ENCODE peak calls at places on chromosomes 16 and 17, in ten cellular contexts. S is cardiac fibroblast; K is psoas muscle; N is thoracic aorta; G is stimulated activated CD8-positive, alpha-beta memory T cell treated with anti-CD3 and anti-CD28 coated beads, Interleukin-7, amount 100 ng/mL, for 1 hour; P is DMS 273 treated with DMSO at 0.1 percent for 48 hours; Y is brain microvascular endothelial cell; R is smooth muscle cell of the brain vasculature; W is nephron progenitor cell; M is amygdala. Q is an unnamed sample.

GRCh38 chr17:27333410-27333980 is 39.6 kb downstream of the WSB1 start:
- DNase-seq in S (no peak), K (no peak), N (no peak), G (no peak), P (no peak), Y (no peak), R (no peak), W (no peak), M (no peak), Q (no peak)

GRCh38 chr16:87823146-87823929 is 46.0 kb downstream of the SLC7A5 start:
- DNase-seq in S (no peak), K (no peak), N (no peak), G (no peak), P (no peak), Y (no peak), R (no peak), W (no peak), M (no peak), Q (no peak)

GRCh38 chr17:43950554-43950953 is 3.2 kb downstream of the PYY start:
- DNase-seq in S (no peak), K (no peak), N (no peak), G (no peak), P (no peak), Y (no peak), R (no peak), W (no peak), M (no peak), Q (no peak)

GRCh38 chr17:3594056-3594810 is 15.0 kb downstream of the TRPV1 start:
- DNase-seq in S (peak; percentile 68), K (no peak), N (no peak), G (no peak), P (no peak), Y (peak; percentile 70), R (peak; percentile 86), W (no peak), M (no peak), Q (no peak)

GRCh38 chr16:27776556-27776955 is 226.6 kb downstream of the KATNIP start:
- DNase-seq in S (no peak), K (no peak), N (no peak), G (no peak), P (no peak), Y (no peak), R (no peak), W (no peak), M (no peak), Q (no peak)

GRCh38 chr17:45147102-45147580 is 1.1 kb upstream of the HEXIM1 start:
- DNase-seq in S (peak; percentile 75), K (no peak), N (no peak), G (peak; percentile 34), P (peak; percentile 74), Y (peak; percentile 25), R (no peak), W (no peak), M (no peak), Q (no peak)

GRCh38 chr17:9729034-9729650 is 62.2 kb downstream of the DHRS7C start:
- DNase-seq in S (peak; percentile 51), K (no peak), N (no peak), G (no peak), P (peak; percentile 0), Y (no peak), R (peak; percentile 18), W (peak; percentile 29), M (no peak), Q (peak; percentile 23)

GRCh38 chr17:62723842-62724241 is 84.3 kb downstream of the MARCHF10 start:
- DNase-seq in S (peak; percentile 47), K (no peak), N (no peak), G (no peak), P (no peak), Y (no peak), R (no peak), W (no peak), M (no peak), Q (no peak)

GRCh38 chr16:57701759-57702371 is 7.3 kb downstream of the DRC7 start:
- DNase-seq in S (no peak), K (no peak), N (no peak), G (no peak), P (no peak), Y (no peak), R (no peak), W (peak; percentile 45), M (no peak), Q (no peak)

GRCh38 chr17:50148226-50149098 is 2.0 kb downstream of the PPP1R9B start:
- DNase-seq in S (peak; percentile 37), K (peak; percentile 75), N (peak; percentile 54), G (peak; percentile 53), P (no peak), Y (no peak), R (no peak), W (peak; percentile 36), M (peak; percentile 42), Q (no peak)

Q was measured in HCT116.